ENCODE peak calls at places on chromosomes 2 and 18, in six cellular contexts. One of them, this sample, is unnamed.

GRCh38 chr2:140506606-140507005 is 1624.2 kb downstream of the LRP1B start:
- DNase-seq in neural crest cell: no peak
- DNase-seq in GM12865: no peak
- DNase-seq in CD8-positive, alpha-beta T cell: no peak
- DNase-seq in choroid plexus epithelial cell: peak
- DNase-seq in epithelial cell of esophagus: peak
- DNase-seq in this sample: no peak

GRCh38 chr2:85913854-85914524 is 25.2 kb upstream of the ST3GAL5 start:
- DNase-seq in neural crest cell: no peak
- DNase-seq in GM12865: no peak
- DNase-seq in CD8-positive, alpha-beta T cell: no peak
- DNase-seq in choroid plexus epithelial cell: peak
- DNase-seq in epithelial cell of esophagus: peak
- DNase-seq in this sample: no peak

GRCh38 chr2:6954586-6954985 is 37.4 kb downstream of the RNF144A start:
- DNase-seq in neural crest cell: no peak
- DNase-seq in GM12865: no peak
- DNase-seq in CD8-positive, alpha-beta T cell: no peak
- DNase-seq in choroid plexus epithelial cell: no peak
- DNase-seq in epithelial cell of esophagus: no peak
- DNase-seq in this sample: no peak

GRCh38 chr2:187372213-187372612 is 75.8 kb downstream of the CALCRL start:
- DNase-seq in neural crest cell: no peak
- DNase-seq in GM12865: no peak
- DNase-seq in CD8-positive, alpha-beta T cell: no peak
- DNase-seq in choroid plexus epithelial cell: peak
- DNase-seq in epithelial cell of esophagus: no peak
- DNase-seq in this sample: no peak

GRCh38 chr2:186590538-186591441 is 934 bp downstream of the ITGAV start:
- DNase-seq in neural crest cell: peak
- DNase-seq in GM12865: peak
- DNase-seq in CD8-positive, alpha-beta T cell: peak
- DNase-seq in choroid plexus epithelial cell: peak
- DNase-seq in epithelial cell of esophagus: peak
- DNase-seq in this sample: peak

GRCh38 chr2:109463891-109464290 is 149.9 kb downstream of the SEPTIN10 start:
- DNase-seq in neural crest cell: no peak
- DNase-seq in GM12865: no peak
- DNase-seq in CD8-positive, alpha-beta T cell: no peak
- DNase-seq in choroid plexus epithelial cell: no peak
- DNase-seq in epithelial cell of esophagus: no peak
- DNase-seq in this sample: no peak

GRCh38 chr2:28381225-28382180 is 11.2 kb upstream of the FOSL2 start:
- DNase-seq in neural crest cell: no peak
- DNase-seq in GM12865: no peak
- DNase-seq in CD8-positive, alpha-beta T cell: no peak
- DNase-seq in choroid plexus epithelial cell: no peak
- DNase-seq in epithelial cell of esophagus: no peak
- DNase-seq in this sample: no peak

GRCh38 chr2:68837164-68837860 is 33.9 kb downstream of the BMP10 start:
- DNase-seq in neural crest cell: peak
- DNase-seq in GM12865: peak
- DNase-seq in CD8-positive, alpha-beta T cell: peak
- DNase-seq in choroid plexus epithelial cell: peak
- DNase-seq in epithelial cell of esophagus: peak
- DNase-seq in this sample: peak

GRCh38 chr18:57843403-57843802 is 40.3 kb upstream of the ATP8B1 start:
- DNase-seq in neural crest cell: no peak
- DNase-seq in GM12865: no peak
- DNase-seq in CD8-positive, alpha-beta T cell: no peak
- DNase-seq in choroid plexus epithelial cell: no peak
- DNase-seq in epithelial cell of esophagus: no peak
- DNase-seq in this sample: no peak

GRCh38 chr2:110120171-110121051 is 4.8 kb upstream of the MALL start:
- DNase-seq in neural crest cell: no peak
- DNase-seq in GM12865: no peak
- DNase-seq in CD8-positive, alpha-beta T cell: no peak
- DNase-seq in choroid plexus epithelial cell: no peak
- DNase-seq in epithelial cell of esophagus: no peak
- DNase-seq in this sample: no peak

GRCh38 chr2:24018241-24018640 is 8.4 kb downstream of the MFSD2B start:
- DNase-seq in neural crest cell: no peak
- DNase-seq in GM12865: no peak
- DNase-seq in CD8-positive, alpha-beta T cell: no peak
- DNase-seq in choroid plexus epithelial cell: no peak
- DNase-seq in epithelial cell of esophagus: no peak
- DNase-seq in this sample: no peak

GRCh38 chr2:235936493-235936892 is 231.7 kb downstream of the GBX2 start:
- DNase-seq in neural crest cell: no peak
- DNase-seq in GM12865: peak
- DNase-seq in CD8-positive, alpha-beta T cell: no peak
- DNase-seq in choroid plexus epithelial cell: peak
- DNase-seq in epithelial cell of esophagus: no peak
- DNase-seq in this sample: no peak

GRCh38 chr18:31943895-31944816 is 1.2 kb upstream of the TRAPPC8 start:
- DNase-seq in neural crest cell: no peak
- DNase-seq in GM12865: no peak
- DNase-seq in CD8-positive, alpha-beta T cell: no peak
- DNase-seq in choroid plexus epithelial cell: no peak
- DNase-seq in epithelial cell of esophagus: no peak
- DNase-seq in this sample: no peak

GRCh38 chr2:222977121-222977520 is 74.9 kb upstream of the KCNE4 start:
- DNase-seq in neural crest cell: no peak
- DNase-seq in GM12865: no peak
- DNase-seq in CD8-positive, alpha-beta T cell: no peak
- DNase-seq in choroid plexus epithelial cell: no peak
- DNase-seq in epithelial cell of esophagus: no peak
- DNase-seq in this sample: no peak

GRCh38 chr2:222979484-222979883 is 72.5 kb upstream of the KCNE4 start:
- DNase-seq in neural crest cell: no peak
- DNase-seq in GM12865: no peak
- DNase-seq in CD8-positive, alpha-beta T cell: no peak
- DNase-seq in choroid plexus epithelial cell: no peak
- DNase-seq in epithelial cell of esophagus: no peak
- DNase-seq in this sample: no peak

GRCh38 chr2:222978850-222979249 is 73.1 kb upstream of the KCNE4 start:
- DNase-seq in neural crest cell: no peak
- DNase-seq in GM12865: no peak
- DNase-seq in CD8-positive, alpha-beta T cell: no peak
- DNase-seq in choroid plexus epithelial cell: no peak
- DNase-seq in epithelial cell of esophagus: no peak
- DNase-seq in this sample: no peak

GRCh38 chr2:222982909-222983265 is 69.1 kb upstream of the KCNE4 start:
- DNase-seq in neural crest cell: no peak
- DNase-seq in GM12865: no peak
- DNase-seq in CD8-positive, alpha-beta T cell: no peak
- DNase-seq in choroid plexus epithelial cell: no peak
- DNase-seq in epithelial cell of esophagus: no peak
- DNase-seq in this sample: no peak

DNA sequence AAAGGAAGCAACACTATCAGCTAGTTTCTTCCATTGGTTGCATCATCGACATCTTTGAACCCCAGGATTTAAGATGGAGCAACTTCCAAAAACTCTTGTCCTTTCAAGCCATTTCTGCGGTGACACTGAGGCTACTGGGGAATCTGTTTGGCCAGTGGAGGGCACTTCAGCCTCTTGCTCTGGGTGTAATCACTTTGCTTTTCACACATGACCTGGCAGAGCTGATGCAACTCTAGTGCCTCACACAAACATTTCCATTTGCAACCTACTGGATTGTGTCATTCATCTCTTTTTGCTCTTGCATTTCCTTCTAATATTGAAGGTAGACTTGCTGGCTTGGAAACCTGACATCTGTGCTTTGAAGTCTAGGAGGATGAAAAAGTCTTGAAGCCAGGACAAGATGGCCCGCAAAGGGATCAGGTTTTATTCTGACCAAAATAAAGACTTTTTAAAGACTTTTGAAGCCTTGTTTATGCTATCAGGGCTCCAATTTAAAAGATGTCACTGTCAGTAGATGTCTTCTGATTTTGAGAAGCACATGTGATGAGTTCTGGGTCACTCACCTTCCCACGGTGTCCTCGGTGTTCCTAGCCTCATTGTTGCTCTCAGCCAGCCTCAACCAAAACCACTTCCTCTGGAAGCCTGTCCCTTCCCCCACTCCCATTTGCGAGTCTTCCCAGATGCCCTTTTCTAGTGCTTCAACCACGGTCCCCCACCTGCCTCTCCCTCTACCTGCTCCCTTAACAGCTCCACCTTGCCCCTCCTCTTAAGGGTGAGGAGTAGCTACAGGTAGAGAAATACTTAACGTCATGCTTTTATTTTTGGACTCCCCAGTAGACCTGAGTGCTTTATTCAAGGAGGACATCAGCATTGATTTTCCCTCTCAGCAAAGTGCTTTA is 69.7 kb upstream of the KCNE4 start:
- DNase-seq in neural crest cell: no peak
- DNase-seq in GM12865: peak
- DNase-seq in CD8-positive, alpha-beta T cell: no peak
- DNase-seq in choroid plexus epithelial cell: peak
- DNase-seq in epithelial cell of esophagus: peak
- DNase-seq in this sample: no peak
- TF ChIP-seq CTCF in neural crest cell: peak
- TF ChIP-seq CTCF in GM12865: peak
- TF ChIP-seq CTCF in CD8-positive, alpha-beta T cell: no peak
- TF ChIP-seq CTCF in choroid plexus epithelial cell: peak
- TF ChIP-seq CTCF in epithelial cell of esophagus: peak
- TF ChIP-seq CTCF in this sample: no peak

DNA sequence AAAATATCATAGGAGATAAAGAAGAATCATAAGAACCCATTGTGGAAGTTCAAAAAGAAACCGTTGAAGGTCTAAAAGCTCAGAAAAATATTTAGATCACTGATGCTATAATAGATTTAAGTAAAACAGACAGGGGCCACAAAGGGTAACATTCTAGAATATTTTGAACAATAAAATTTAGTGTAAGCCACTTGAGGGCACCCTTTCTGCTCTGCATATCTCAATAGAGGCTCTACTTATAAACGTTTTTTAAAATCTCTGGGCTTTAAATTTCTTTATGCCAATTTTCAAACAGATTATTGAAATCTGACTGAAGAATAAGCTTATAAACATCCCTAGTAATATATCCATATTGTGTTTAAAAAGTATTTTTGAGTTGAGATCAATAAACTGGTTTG is 57.6 kb upstream of the IL1RL1 start:
- DNase-seq in neural crest cell: no peak
- DNase-seq in GM12865: no peak
- DNase-seq in CD8-positive, alpha-beta T cell: no peak
- DNase-seq in choroid plexus epithelial cell: peak
- DNase-seq in epithelial cell of esophagus: no peak
- DNase-seq in this sample: no peak
- TF ChIP-seq CTCF in neural crest cell: no peak
- TF ChIP-seq CTCF in GM12865: no peak
- TF ChIP-seq CTCF in CD8-positive, alpha-beta T cell: no peak
- TF ChIP-seq CTCF in choroid plexus epithelial cell: peak
- TF ChIP-seq CTCF in epithelial cell of esophagus: no peak
- TF ChIP-seq CTCF in this sample: no peak

GRCh38 chr2:136005462-136006205 is 20.2 kb upstream of the DARS1 start:
- DNase-seq in neural crest cell: no peak
- DNase-seq in GM12865: peak
- DNase-seq in CD8-positive, alpha-beta T cell: no peak
- DNase-seq in choroid plexus epithelial cell: no peak
- DNase-seq in epithelial cell of esophagus: no peak
- DNase-seq in this sample: no peak

GRCh38 chr2:136006658-136007057 is 21.2 kb upstream of the DARS1 start:
- DNase-seq in neural crest cell: no peak
- DNase-seq in GM12865: no peak
- DNase-seq in CD8-positive, alpha-beta T cell: no peak
- DNase-seq in choroid plexus epithelial cell: peak
- DNase-seq in epithelial cell of esophagus: no peak
- DNase-seq in this sample: no peak

GRCh38 chr2:136010126-136010525 is 24.7 kb upstream of the DARS1 start:
- DNase-seq in neural crest cell: no peak
- DNase-seq in GM12865: no peak
- DNase-seq in CD8-positive, alpha-beta T cell: no peak
- DNase-seq in choroid plexus epithelial cell: peak
- DNase-seq in epithelial cell of esophagus: no peak
- DNase-seq in this sample: no peak

GRCh38 chr2:136004920-136005319 is 19.5 kb upstream of the DARS1 start:
- DNase-seq in neural crest cell: no peak
- DNase-seq in GM12865: no peak
- DNase-seq in CD8-positive, alpha-beta T cell: no peak
- DNase-seq in choroid plexus epithelial cell: no peak
- DNase-seq in epithelial cell of esophagus: no peak
- DNase-seq in this sample: no peak

DNA sequence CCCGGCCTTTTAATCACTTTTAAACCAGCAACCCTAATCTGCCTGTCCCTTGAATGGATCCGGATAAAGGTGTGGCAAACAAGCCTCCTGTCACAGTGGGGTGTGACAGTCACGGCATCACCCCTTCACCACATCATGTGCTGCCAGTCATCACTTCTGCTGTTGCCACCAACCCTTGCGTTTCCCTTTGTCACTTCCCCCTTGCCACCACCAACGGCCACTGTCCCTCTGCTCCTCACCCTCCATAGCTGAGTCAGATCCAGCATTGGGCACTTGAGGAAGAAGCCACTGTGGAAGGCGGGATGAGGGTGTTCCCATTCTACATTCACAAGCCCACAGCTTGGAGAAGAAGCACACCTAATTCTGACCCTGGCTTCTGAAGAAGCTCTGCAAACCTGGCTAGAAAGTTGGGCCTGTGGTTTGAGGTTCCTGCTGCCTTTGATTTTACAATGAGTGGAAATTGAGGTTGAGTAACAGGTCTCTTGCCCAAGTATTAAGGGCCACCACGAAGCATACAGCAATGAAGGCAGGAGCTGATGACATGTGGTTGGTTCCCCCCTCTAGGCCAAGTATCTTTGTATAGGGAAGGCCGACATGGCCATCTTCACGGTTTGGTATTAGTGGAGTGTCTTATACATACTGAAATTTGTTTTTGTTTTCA is 22.9 kb upstream of the DARS1 start:
- DNase-seq in neural crest cell: no peak
- DNase-seq in GM12865: peak
- DNase-seq in CD8-positive, alpha-beta T cell: peak
- DNase-seq in choroid plexus epithelial cell: no peak
- DNase-seq in epithelial cell of esophagus: no peak
- DNase-seq in this sample: peak
- TF ChIP-seq CTCF in neural crest cell: no peak
- TF ChIP-seq CTCF in GM12865: no peak
- TF ChIP-seq CTCF in CD8-positive, alpha-beta T cell: no peak
- TF ChIP-seq CTCF in choroid plexus epithelial cell: no peak
- TF ChIP-seq CTCF in epithelial cell of esophagus: no peak
- TF ChIP-seq CTCF in this sample: no peak

DNA sequence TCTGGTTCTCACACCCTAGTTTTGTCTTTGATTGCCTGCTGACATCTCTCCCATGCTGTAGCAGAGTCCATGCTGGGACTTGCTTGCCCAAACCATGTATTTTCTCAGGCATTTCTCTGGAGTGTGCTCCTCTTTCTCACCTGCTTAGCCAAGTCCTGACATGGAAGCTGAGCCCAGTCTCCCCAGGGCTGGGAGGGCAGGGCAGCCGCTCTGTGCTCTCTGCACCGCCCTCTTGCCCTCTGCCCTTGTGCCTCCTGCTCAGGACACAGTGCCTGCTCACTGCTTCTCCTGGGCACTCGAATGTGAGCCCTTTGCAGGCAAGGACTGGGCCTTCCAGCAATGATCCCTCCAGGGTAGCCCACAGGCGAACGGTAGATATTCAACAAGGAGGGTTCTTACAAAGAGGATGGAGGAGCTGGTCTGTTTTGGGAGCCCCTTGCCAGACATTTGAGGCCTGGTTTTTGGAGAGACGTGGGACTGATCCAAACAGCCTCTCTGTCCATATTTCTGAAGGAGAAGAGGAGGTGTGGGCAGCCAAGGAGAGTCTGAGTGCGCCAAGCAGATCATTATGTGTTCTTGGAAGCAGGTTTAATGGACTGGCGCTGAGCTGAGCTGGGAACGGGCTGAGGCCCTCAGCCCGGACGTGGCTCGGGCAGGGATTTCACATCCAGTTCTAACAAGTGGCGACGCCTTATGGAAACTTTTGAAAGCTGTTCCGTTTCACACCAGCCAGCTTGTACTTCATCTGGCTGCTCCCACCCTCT is 4.0 kb downstream of the SLC14A2 start:
- DNase-seq in neural crest cell: no peak
- DNase-seq in GM12865: no peak
- DNase-seq in CD8-positive, alpha-beta T cell: no peak
- DNase-seq in choroid plexus epithelial cell: no peak
- DNase-seq in epithelial cell of esophagus: peak
- DNase-seq in this sample: no peak
- TF ChIP-seq CTCF in neural crest cell: no peak
- TF ChIP-seq CTCF in GM12865: no peak
- TF ChIP-seq CTCF in CD8-positive, alpha-beta T cell: no peak
- TF ChIP-seq CTCF in choroid plexus epithelial cell: no peak
- TF ChIP-seq CTCF in epithelial cell of esophagus: no peak
- TF ChIP-seq CTCF in this sample: no peak

This sample was measured in B cell.